ENCODE peak calls at places on chromosome 13, in six cellular contexts. V, D, R, L, U and A are unnamed samples.

GRCh38 chr13:21037656-21038055 is 23.7 kb downstream of the LATS2 start:
- DNase-seq in V (peak; percentile 62), D (no peak), R (no peak), L (no peak), U (no peak), A (no peak)

GRCh38 chr13:25171517-25172302 is at the start of gene AMER2:
- DNase-seq in V (peak; percentile 79), D (no peak), R (no peak), L (no peak), U (no peak), A (no peak)

GRCh38 chr13:56869671-56870070 is 271.0 kb upstream of the PRR20A start:
- DNase-seq in V (no peak), D (no peak), R (no peak), L (no peak), U (no peak), A (no peak)

GRCh38 chr13:111893071-111893606 is 173.8 kb upstream of the SOX1 start:
- DNase-seq in V (no peak), D (no peak), R (no peak), L (no peak), U (no peak), A (peak; percentile 43)

GRCh38 chr13:81771948-81772347 is 1431.0 kb upstream of the SPRY2 start:
- DNase-seq in V (no peak), D (no peak), R (no peak), L (no peak), U (no peak), A (no peak)

GRCh38 chr13:99501952-99502310 is 659 bp downstream of the TM9SF2 start:
- DNase-seq in V (no peak), D (no peak), R (peak; percentile 61), L (peak; percentile 31), U (no peak), A (no peak)

GRCh38 chr13:77674802-77675201 is 22.7 kb upstream of the SLAIN1 start:
- DNase-seq in V (no peak), D (no peak), R (no peak), L (no peak), U (no peak), A (no peak)

GRCh38 chr13:31998131-31998530 is 33.4 kb upstream of the FRY start:
- DNase-seq in V (no peak), D (no peak), R (peak; percentile 52), L (no peak), U (no peak), A (no peak)

GRCh38 chr13:48730971-48731658 is 77.4 kb downstream of the CYSLTR2 start:
- DNase-seq in V (no peak), D (no peak), R (no peak), L (peak; percentile 83), U (no peak), A (no peak)

GRCh38 chr13:113216165-113217056 is 7.0 kb downstream of the CUL4A start:
- DNase-seq in V (no peak), D (no peak), R (no peak), L (peak; percentile 74), U (no peak), A (peak; percentile 75)

GRCh38 chr13:96967248-96967745 is 27.0 kb downstream of the OXGR1 start:
- DNase-seq in V (no peak), D (peak; percentile 54), R (no peak), L (no peak), U (no peak), A (no peak)

GRCh38 chr13:66887088-66887487 is 343.0 kb downstream of the PCDH9 start:
- DNase-seq in V (no peak), D (no peak), R (no peak), L (peak; percentile 57), U (no peak), A (no peak)

GRCh38 chr13:76884571-76885202 is 1.5 kb downstream of the KCTD12 start:
- DNase-seq in V (peak; percentile 66), D (no peak), R (no peak), L (peak; percentile 20), U (no peak), A (peak; percentile 17)

GRCh38 chr13:33003458-33004019 is 12.7 kb upstream of the KL start:
- DNase-seq in V (no peak), D (no peak), R (no peak), L (no peak), U (no peak), A (no peak)

GRCh38 chr13:112103260-112103843 is 36.4 kb downstream of the SOX1 start:
- DNase-seq in V (peak; percentile 48), D (no peak), R (no peak), L (no peak), U (no peak), A (no peak)

GRCh38 chr13:64551755-64552154 is 2678.4 kb downstream of the PCDH9 start:
- DNase-seq in V (no peak), D (no peak), R (no peak), L (peak; percentile 62), U (no peak), A (no peak)

GRCh38 chr13:31885994-31886393 is 145.6 kb upstream of the FRY start:
- DNase-seq in V (no peak), D (no peak), R (no peak), L (peak; percentile 4), U (no peak), A (peak; percentile 36)

GRCh38 chr13:49444517-49445395 is 682 bp downstream of the SETDB2 start:
- DNase-seq in V (no peak), D (peak; percentile 9), R (no peak), L (peak; percentile 68), U (no peak), A (no peak)

GRCh38 chr13:33636955-33637670 is 180.8 kb upstream of the RFC3 start:
- DNase-seq in V (no peak), D (no peak), R (no peak), L (peak; percentile 8), U (no peak), A (no peak)

GRCh38 chr13:43132228-43132627 is 108.8 kb downstream of the DNAJC15 start:
- DNase-seq in V (no peak), D (no peak), R (no peak), L (peak; percentile 36), U (no peak), A (no peak)

GRCh38 chr13:29750178-29750530 is 100.3 kb downstream of the UBL3 start:
- DNase-seq in V (no peak), D (no peak), R (no peak), L (no peak), U (no peak), A (no peak)

GRCh38 chr13:29756506-29756905 is 93.9 kb downstream of the UBL3 start:
- DNase-seq in V (no peak), D (no peak), R (no peak), L (peak; percentile 48), U (no peak), A (no peak)

GRCh38 chr13:29752175-29752574 is 98.2 kb downstream of the UBL3 start:
- DNase-seq in V (no peak), D (no peak), R (no peak), L (no peak), U (no peak), A (no peak)

GRCh38 chr13:29754486-29754806 is 96.0 kb downstream of the UBL3 start:
- DNase-seq in V (no peak), D (no peak), R (no peak), L (peak; percentile 61), U (no peak), A (no peak)

GRCh38 chr13:29753593-29754485 is 96.6 kb downstream of the UBL3 start:
- DNase-seq in V (no peak), D (no peak), R (no peak), L (peak; percentile 16), U (no peak), A (no peak)
- TF ChIP-seq POLR2A in V (no peak), D (no peak), R (no peak), L (no peak), U (no peak), A (no peak)

GRCh38 chr13:26878465-26878864 is 117.9 kb upstream of the GPR12 start:
- DNase-seq in V (no peak), D (no peak), R (no peak), L (no peak), U (no peak), A (no peak)

GRCh38 chr13:26883613-26884257 is 123.1 kb upstream of the GPR12 start:
- DNase-seq in V (no peak), D (no peak), R (no peak), L (no peak), U (no peak), A (no peak)

GRCh38 chr13:26882731-26883130 is 122.1 kb upstream of the GPR12 start:
- DNase-seq in V (no peak), D (no peak), R (no peak), L (no peak), U (no peak), A (no peak)

GRCh38 chr13:26881154-26881553 is 120.6 kb upstream of the GPR12 start:
- DNase-seq in V (no peak), D (no peak), R (no peak), L (peak; percentile 47), U (no peak), A (peak; percentile 25)

GRCh38 chr13:26880741-26881140 is 120.2 kb upstream of the GPR12 start:
- DNase-seq in V (no peak), D (no peak), R (no peak), L (peak; percentile 2), U (no peak), A (no peak)
- H3K4me3 ChIP-seq in V (peak overlapping the region; percentile 5), D (no peak overlapping the region), R (no peak overlapping the region), L (peak overlapping the region; percentile 11), U (no peak overlapping the region), A (no peak overlapping the region)

GRCh38 chr13:74046461-74046860 is 87.7 kb downstream of the KLF12 start:
- DNase-seq in V (no peak), D (no peak), R (no peak), L (peak; percentile 51), U (no peak), A (no peak)
- TF ChIP-seq POLR2A in V (no peak), D (no peak), R (no peak), L (no peak), U (no peak), A (no peak)

GRCh38 chr13:38703255-38703654 is 16.4 kb downstream of the FREM2 start:
- DNase-seq in V (no peak), D (no peak), R (no peak), L (no peak), U (no peak), A (no peak)

GRCh38 chr13:38707433-38707832 is 20.6 kb downstream of the FREM2 start:
- DNase-seq in V (no peak), D (no peak), R (no peak), L (no peak), U (no peak), A (no peak)

GRCh38 chr13:38702609-38703008 is 15.7 kb downstream of the FREM2 start:
- DNase-seq in V (no peak), D (no peak), R (no peak), L (no peak), U (no peak), A (no peak)

GRCh38 chr13:38705351-38705750 is 18.5 kb downstream of the FREM2 start:
- DNase-seq in V (no peak), D (no peak), R (no peak), L (no peak), U (no peak), A (no peak)
- H3K4me3 ChIP-seq in V (peak overlapping the region; percentile 30), D (no peak overlapping the region), R (no peak overlapping the region), L (no peak overlapping the region), U (no peak overlapping the region), A (no peak overlapping the region)